ENCODE peak calls at places on chromosome 6, in seven cellular contexts. One of them, this sample, is unnamed.

GRCh38 chr6:53250761-53251672 is 97.7 kb downstream of the ELOVL5 start:
- DNase-seq in AG10803: no peak
- DNase-seq in GM12865: no peak
- DNase-seq in fibroblast of mammary gland: peak; percentile 62
- DNase-seq in stimulated activated naive CD4-positive, alpha-beta T cell: no peak
- DNase-seq in NCI-H2081: no peak
- DNase-seq in central memory CD4-positive, alpha-beta T cell: no peak
- DNase-seq in this sample: peak; percentile 70

GRCh38 chr6:85004283-85005010 is 240.0 kb upstream of the TBX18 start:
- DNase-seq in GM12865: no peak
- DNase-seq in central memory CD4-positive, alpha-beta T cell: no peak
- DNase-seq in fibroblast of mammary gland: peak; percentile 83
- DNase-seq in NCI-H2081: no peak
- DNase-seq in AG10803: peak; percentile 32
- DNase-seq in stimulated activated naive CD4-positive, alpha-beta T cell: no peak
- DNase-seq in this sample: peak; percentile 55

GRCh38 chr6:69086689-69087088 is 451.6 kb downstream of the ADGRB3 start:
- DNase-seq in NCI-H2081: no peak
- DNase-seq in fibroblast of mammary gland: no peak
- DNase-seq in GM12865: no peak
- DNase-seq in AG10803: no peak
- DNase-seq in central memory CD4-positive, alpha-beta T cell: no peak
- DNase-seq in stimulated activated naive CD4-positive, alpha-beta T cell: no peak
- DNase-seq in this sample: no peak

GRCh38 chr6:56814802-56815201 is 140.1 kb upstream of the BEND6 start:
- DNase-seq in stimulated activated naive CD4-positive, alpha-beta T cell: no peak
- DNase-seq in GM12865: no peak
- DNase-seq in central memory CD4-positive, alpha-beta T cell: no peak
- DNase-seq in AG10803: no peak
- DNase-seq in fibroblast of mammary gland: no peak
- DNase-seq in NCI-H2081: peak; percentile 23
- DNase-seq in this sample: no peak

GRCh38 chr6:63887011-63887751 is 251.6 kb downstream of the PHF3 start:
- DNase-seq in NCI-H2081: no peak
- DNase-seq in central memory CD4-positive, alpha-beta T cell: no peak
- DNase-seq in AG10803: no peak
- DNase-seq in stimulated activated naive CD4-positive, alpha-beta T cell: no peak
- DNase-seq in fibroblast of mammary gland: no peak
- DNase-seq in GM12865: no peak
- DNase-seq in this sample: no peak

GRCh38 chr6:3609388-3609787 is 142.1 kb downstream of the PXDC1 start:
- DNase-seq in fibroblast of mammary gland: no peak
- DNase-seq in GM12865: no peak
- DNase-seq in central memory CD4-positive, alpha-beta T cell: no peak
- DNase-seq in stimulated activated naive CD4-positive, alpha-beta T cell: no peak
- DNase-seq in AG10803: no peak
- DNase-seq in NCI-H2081: no peak
- DNase-seq in this sample: no peak

GRCh38 chr6:154868143-154868594 is 126.9 kb upstream of the TIAM2 start:
- DNase-seq in stimulated activated naive CD4-positive, alpha-beta T cell: peak; percentile 9
- DNase-seq in fibroblast of mammary gland: peak; percentile 75
- DNase-seq in GM12865: peak; percentile 53
- DNase-seq in central memory CD4-positive, alpha-beta T cell: no peak
- DNase-seq in NCI-H2081: peak; percentile 26
- DNase-seq in AG10803: peak; percentile 70
- DNase-seq in this sample: peak; percentile 59

GRCh38 chr6:161401910-161402309 is 128.0 kb upstream of the AGPAT4 start:
- DNase-seq in stimulated activated naive CD4-positive, alpha-beta T cell: no peak
- DNase-seq in fibroblast of mammary gland: no peak
- DNase-seq in AG10803: no peak
- DNase-seq in GM12865: no peak
- DNase-seq in central memory CD4-positive, alpha-beta T cell: no peak
- DNase-seq in NCI-H2081: no peak
- DNase-seq in this sample: no peak

GRCh38 chr6:38638941-38639497 is 710 bp downstream of the BTBD9 start:
- DNase-seq in AG10803: peak; percentile 48
- DNase-seq in central memory CD4-positive, alpha-beta T cell: peak; percentile 72
- DNase-seq in GM12865: peak; percentile 49
- DNase-seq in fibroblast of mammary gland: peak; percentile 50
- DNase-seq in stimulated activated naive CD4-positive, alpha-beta T cell: peak; percentile 79
- DNase-seq in NCI-H2081: peak; percentile 48
- DNase-seq in this sample: peak; percentile 33

GRCh38 chr6:16380220-16380809 is 141.9 kb downstream of the GMPR start:
- DNase-seq in GM12865: peak; percentile 28
- DNase-seq in stimulated activated naive CD4-positive, alpha-beta T cell: no peak
- DNase-seq in fibroblast of mammary gland: no peak
- DNase-seq in NCI-H2081: no peak
- DNase-seq in central memory CD4-positive, alpha-beta T cell: no peak
- DNase-seq in AG10803: no peak
- DNase-seq in this sample: no peak

GRCh38 chr6:135937126-135937525 is 85.6 kb downstream of the PDE7B start:
- DNase-seq in stimulated activated naive CD4-positive, alpha-beta T cell: no peak
- DNase-seq in AG10803: no peak
- DNase-seq in fibroblast of mammary gland: no peak
- DNase-seq in central memory CD4-positive, alpha-beta T cell: no peak
- DNase-seq in GM12865: no peak
- DNase-seq in NCI-H2081: no peak
- DNase-seq in this sample: no peak

GRCh38 chr6:157461000-157461915 is 80.3 kb downstream of the ZDHHC14 start:
- DNase-seq in GM12865: peak; percentile 93
- DNase-seq in fibroblast of mammary gland: no peak
- DNase-seq in AG10803: peak; percentile 10
- DNase-seq in NCI-H2081: no peak
- DNase-seq in stimulated activated naive CD4-positive, alpha-beta T cell: no peak
- DNase-seq in central memory CD4-positive, alpha-beta T cell: peak; percentile 12
- DNase-seq in this sample: no peak

GRCh38 chr6:53734473-53735299 is 60.1 kb upstream of the LRRC1 start:
- DNase-seq in AG10803: peak; percentile 79
- DNase-seq in NCI-H2081: peak; percentile 38
- DNase-seq in fibroblast of mammary gland: peak; percentile 57
- DNase-seq in GM12865: peak; percentile 32
- DNase-seq in stimulated activated naive CD4-positive, alpha-beta T cell: no peak
- DNase-seq in central memory CD4-positive, alpha-beta T cell: no peak
- DNase-seq in this sample: no peak

GRCh38 chr6:31356946-31357466 is at the start of gene HLA-B:
- DNase-seq in stimulated activated naive CD4-positive, alpha-beta T cell: peak; percentile 83
- DNase-seq in NCI-H2081: peak; percentile 49
- DNase-seq in AG10803: peak; percentile 81
- DNase-seq in fibroblast of mammary gland: peak; percentile 70
- DNase-seq in GM12865: peak; percentile 95
- DNase-seq in central memory CD4-positive, alpha-beta T cell: peak; percentile 88
- DNase-seq in this sample: peak; percentile 82

GRCh38 chr6:77463881-77464867 is 883 bp upstream of the HTR1B start:
- DNase-seq in fibroblast of mammary gland: no peak
- DNase-seq in central memory CD4-positive, alpha-beta T cell: no peak
- DNase-seq in NCI-H2081: no peak
- DNase-seq in stimulated activated naive CD4-positive, alpha-beta T cell: no peak
- DNase-seq in GM12865: no peak
- DNase-seq in AG10803: no peak
- DNase-seq in this sample: no peak

This sample was measured in stromal cell of bone marrow.